ENCODE peak calls at places on chromosomes 13 and 19, in seven cellular contexts. W, U, C, E, M, D and Q are unnamed samples.

GRCh38 chr13:97369269-97369893 is 64.6 kb upstream of the RAP2A start:
- DNase-seq in U (no peak), W (no peak), M (no peak), E (no peak), D (no peak), C (no peak), Q (no peak)

GRCh38 chr13:40152145-40152544 is 496.7 kb downstream of the COG6 start:
- DNase-seq in W (no peak), E (no peak), D (no peak), C (no peak), U (peak; percentile 63), M (peak; percentile 89), Q (no peak)

GRCh38 chr19:5099822-5100221 is 130.9 kb downstream of the KDM4B start:
- DNase-seq in D (no peak), U (no peak), W (no peak), M (no peak), E (no peak), C (no peak), Q (no peak)

GRCh38 chr13:29621841-29622240 is 26.4 kb upstream of the SLC7A1 start:
- DNase-seq in D (no peak), E (no peak), C (no peak), M (no peak), U (no peak), W (no peak), Q (no peak)

GRCh38 chr13:78604782-78605611 is 1.6 kb upstream of the POU4F1 start:
- DNase-seq in D (no peak), W (peak; percentile 79), U (peak; percentile 61), C (no peak), M (no peak), E (no peak), Q (no peak)

GRCh38 chr13:42926043-42926442 is 66.0 kb downstream of the EPSTI1 start:
- DNase-seq in D (no peak), W (no peak), C (no peak), U (no peak), E (no peak), M (no peak), Q (no peak)

GRCh38 chr19:16850133-16850532 is 20.9 kb downstream of the SIN3B start:
- DNase-seq in D (no peak), W (no peak), E (no peak), C (no peak), U (no peak), M (no peak), Q (no peak)

GRCh38 chr19:44990966-44991365 is 10.3 kb upstream of the RELB start:
- DNase-seq in E (no peak), U (no peak), C (no peak), M (no peak), W (no peak), D (no peak), Q (no peak)

GRCh38 chr13:41122838-41123237 is 9.8 kb downstream of the KBTBD6 start:
- DNase-seq in D (no peak), M (no peak), W (no peak), C (no peak), U (no peak), E (no peak), Q (no peak)

GRCh38 chr13:59621791-59622190 is 541.9 kb downstream of the DIAPH3 start:
- DNase-seq in C (no peak), U (no peak), M (no peak), W (no peak), E (no peak), D (no peak), Q (no peak)

GRCh38 chr13:73984949-73985691 is 149.1 kb downstream of the KLF12 start:
- DNase-seq in C (peak; percentile 30), W (peak; percentile 37), D (no peak), E (no peak), U (no peak), M (peak; percentile 68), Q (no peak)

GRCh38 chr19:7744199-7744786 is 3.0 kb downstream of the CD209 start:
- DNase-seq in U (no peak), D (no peak), W (no peak), C (no peak), M (no peak), E (no peak), Q (no peak)

GRCh38 chr19:3580156-3580955 is 4.9 kb upstream of the GIPC3 start:
- DNase-seq in U (peak; percentile 40), C (no peak), M (peak; percentile 91), E (no peak), D (no peak), W (no peak), Q (no peak)

GRCh38 chr19:43818500-43818899 is 8.6 kb upstream of the ZNF283 start:
- DNase-seq in U (no peak), M (no peak), E (no peak), D (no peak), C (no peak), W (no peak), Q (no peak)

GRCh38 chr13:108944760-108945159 is 315.3 kb downstream of the MYO16 start:
- DNase-seq in U (peak; percentile 59), W (no peak), D (no peak), C (no peak), E (no peak), M (peak; percentile 56), Q (no peak)

DNA sequence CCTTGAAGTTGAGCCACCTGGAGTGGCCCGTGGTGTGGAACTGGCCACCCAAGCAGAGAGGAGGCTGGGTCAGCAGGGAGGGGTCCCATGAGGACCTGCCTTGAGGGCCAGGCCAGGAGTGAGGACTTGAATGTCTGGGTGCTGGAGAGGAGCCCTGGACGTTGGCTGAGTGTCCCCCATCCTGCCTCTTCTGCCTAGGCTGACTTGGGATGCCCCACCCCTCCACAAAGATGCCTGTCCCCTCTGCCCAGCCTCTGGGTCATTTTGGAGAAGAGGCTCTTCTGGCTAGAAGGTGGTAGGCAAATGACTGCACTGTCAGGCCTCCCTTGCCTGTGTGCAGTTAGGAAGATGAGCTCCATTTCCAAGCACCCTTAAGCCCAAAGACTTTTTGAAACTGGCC is 1.7 kb downstream of the SSBP4 start:
- DNase-seq in W (no peak), C (no peak), M (no peak), E (no peak), D (no peak), U (no peak), Q (no peak)
- H3K4me3 ChIP-seq in W (no peak overlapping the region), C (peak overlapping the region; percentile 81), M (no peak overlapping the region), E (peak overlapping the region; percentile 76), D (peak overlapping the region; percentile 84), U (peak overlapping the region; percentile 77), Q (no peak overlapping the region)

GRCh38 chr13:26200811-26201210 is 21.3 kb downstream of the RNF6 start:
- DNase-seq in C (no peak), U (no peak), W (no peak), D (no peak), E (no peak), M (no peak), Q (no peak)
- H3K4me1 ChIP-seq in C (no peaks in the 10 kb centered on the region), U (no peaks in the 10 kb centered on the region), W (no peaks in the 10 kb centered on the region), D (peaks cover 12% of the 10 kb centered on the region), E (peaks cover 16% of the 10 kb centered on the region), M (no peaks in the 10 kb centered on the region), Q (no peaks in the 10 kb centered on the region)

GRCh38 chr19:52659013-52659412 is 20.9 kb upstream of the ZNF83 start:
- DNase-seq in D (no peak), U (no peak), M (no peak), C (no peak), E (no peak), W (peak; percentile 49), Q (no peak)

GRCh38 chr19:52653161-52653560 is 15.0 kb upstream of the ZNF83 start:
- DNase-seq in C (no peak), M (no peak), E (no peak), D (no peak), U (no peak), W (no peak), Q (no peak)

GRCh38 chr19:52660981-52661380 is 22.8 kb upstream of the ZNF83 start:
- DNase-seq in U (no peak), W (no peak), M (no peak), E (no peak), C (no peak), D (no peak), Q (no peak)

GRCh38 chr19:52662631-52663030 is 24.5 kb upstream of the ZNF83 start:
- DNase-seq in W (no peak), U (no peak), C (no peak), D (no peak), M (no peak), E (no peak), Q (no peak)

DNA sequence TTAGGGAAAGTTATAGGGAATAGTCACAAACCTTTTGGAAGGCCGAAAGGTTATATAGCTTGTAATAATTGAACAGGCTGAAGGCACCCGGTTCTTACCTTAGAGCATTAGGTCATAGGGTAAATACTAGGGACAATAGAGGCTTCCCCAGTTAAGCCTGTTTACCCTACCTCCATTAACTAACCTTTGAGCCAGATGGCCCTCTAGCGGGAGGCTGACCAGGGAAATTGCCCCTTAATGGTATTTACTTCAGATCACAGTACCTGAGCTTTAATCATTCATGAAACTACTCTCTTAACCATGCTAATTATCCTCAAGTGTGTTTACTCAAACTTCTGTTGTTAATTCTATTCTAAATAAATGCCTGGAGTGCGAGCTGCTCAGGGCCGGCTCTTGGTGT is 20.4 kb upstream of the ZNF83 start:
- DNase-seq in E (no peak), C (no peak), U (no peak), W (peak; percentile 46), D (no peak), M (no peak), Q (no peak)
- TF ChIP-seq CTCF in E (no peak), C (no peak), U (no peak), W (no peak), D (no peak), M (no peak), Q (no peak)

DNA sequence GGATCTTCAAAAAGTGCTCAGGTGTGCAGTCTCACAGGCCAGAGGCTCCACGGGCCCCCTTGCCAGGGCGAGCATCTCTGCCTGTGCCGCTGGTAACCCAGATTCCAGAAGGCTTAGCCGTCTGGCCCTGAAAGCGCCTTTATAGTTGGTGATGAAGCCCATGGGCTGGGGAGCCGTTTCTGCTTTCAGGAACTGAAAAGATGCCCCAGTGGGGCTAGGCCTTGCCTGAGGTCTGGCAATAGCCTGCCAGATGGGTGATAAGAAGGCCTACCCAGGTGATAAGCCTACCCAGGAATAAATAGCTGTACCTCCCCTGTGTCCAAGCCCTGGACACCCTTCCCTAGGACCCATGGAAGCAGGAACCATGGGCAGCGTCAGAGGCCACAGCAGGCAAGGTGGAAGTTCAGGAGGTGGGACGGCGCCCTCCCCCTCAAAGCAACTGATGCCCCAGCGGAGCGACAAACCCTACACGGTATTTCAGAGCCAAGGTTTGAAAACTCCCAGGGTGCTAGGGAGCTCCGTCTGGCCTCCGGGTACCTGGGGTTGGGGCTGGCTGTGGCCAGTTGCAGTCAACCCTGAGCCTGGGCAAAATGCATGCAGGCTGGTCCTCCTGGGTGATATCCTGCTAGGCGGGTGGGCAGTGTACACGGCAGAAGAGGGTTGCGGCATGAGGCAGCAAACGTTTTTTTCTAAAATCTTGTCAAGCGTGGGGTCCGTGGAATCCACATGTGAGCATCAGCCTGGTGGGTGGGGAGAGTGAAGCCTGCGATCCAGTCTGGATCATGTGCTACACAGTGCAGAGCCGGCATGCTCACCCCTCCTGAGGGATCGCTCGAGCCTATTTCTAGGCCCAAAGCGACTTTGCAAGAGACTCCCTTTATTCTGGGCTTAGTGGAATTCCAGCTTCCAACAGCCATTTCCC is 45.3 kb downstream of the ACTN4 start:
- DNase-seq in U (no peak), M (no peak), C (peak; percentile 45), W (peak; percentile 67), D (no peak), E (no peak), Q (no peak)
- H3K4me3 ChIP-seq in U (peak overlapping the region; percentile 1), M (no peak overlapping the region), C (peak overlapping the region; percentile 11), W (peak overlapping the region; percentile 18), D (peak overlapping the region; percentile 8), E (no peak overlapping the region), Q (no peak overlapping the region)